ENCODE peak calls at places on chromosomes 2 and 18, in nine cellular contexts. One of them, this sample, is unnamed.

GRCh38 chr2:110869472-110870446 is 137.4 kb downstream of the ACOXL start:
- DNase-seq in coronary artery: no peak
- DNase-seq in MM.1S: no peak
- DNase-seq in retinal pigment epithelial cell: peak
- DNase-seq in GM06990: no peak
- DNase-seq in IMR-90: peak
- DNase-seq in endothelial cell of umbilical vein: no peak
- DNase-seq in body of pancreas: peak
- DNase-seq in left lung: no peak
- DNase-seq in this sample: peak

GRCh38 chr2:39730685-39731302 is 48.3 kb downstream of the THUMPD2 start:
- DNase-seq in coronary artery: no peak
- DNase-seq in MM.1S: peak
- DNase-seq in retinal pigment epithelial cell: no peak
- DNase-seq in GM06990: no peak
- DNase-seq in IMR-90: peak
- DNase-seq in endothelial cell of umbilical vein: peak
- DNase-seq in body of pancreas: no peak
- DNase-seq in left lung: no peak
- DNase-seq in this sample: peak

GRCh38 chr2:45790157-45790723 is 138.8 kb downstream of the PRKCE start:
- DNase-seq in coronary artery: no peak
- DNase-seq in MM.1S: no peak
- DNase-seq in retinal pigment epithelial cell: no peak
- DNase-seq in GM06990: no peak
- DNase-seq in IMR-90: no peak
- DNase-seq in endothelial cell of umbilical vein: peak
- DNase-seq in body of pancreas: no peak
- DNase-seq in left lung: no peak
- DNase-seq in this sample: no peak

GRCh38 chr2:233084488-233084887 is 24.3 kb downstream of the INPP5D start:
- DNase-seq in coronary artery: peak
- DNase-seq in MM.1S: peak
- DNase-seq in retinal pigment epithelial cell: no peak
- DNase-seq in GM06990: peak
- DNase-seq in IMR-90: no peak
- DNase-seq in endothelial cell of umbilical vein: peak
- DNase-seq in body of pancreas: peak
- DNase-seq in left lung: peak
- DNase-seq in this sample: no peak

GRCh38 chr2:68964282-68964681 is 10.2 kb upstream of the GKN1 start:
- DNase-seq in coronary artery: no peak
- DNase-seq in MM.1S: no peak
- DNase-seq in retinal pigment epithelial cell: no peak
- DNase-seq in GM06990: no peak
- DNase-seq in IMR-90: no peak
- DNase-seq in endothelial cell of umbilical vein: no peak
- DNase-seq in body of pancreas: no peak
- DNase-seq in left lung: no peak
- DNase-seq in this sample: no peak

GRCh38 chr2:64857581-64858471 is 131.4 kb upstream of the SLC1A4 start:
- DNase-seq in coronary artery: peak
- DNase-seq in MM.1S: no peak
- DNase-seq in retinal pigment epithelial cell: no peak
- DNase-seq in GM06990: no peak
- DNase-seq in IMR-90: peak
- DNase-seq in endothelial cell of umbilical vein: no peak
- DNase-seq in body of pancreas: peak
- DNase-seq in left lung: no peak
- DNase-seq in this sample: peak

GRCh38 chr2:71609958-71610357 is 156.6 kb downstream of the DYSF start:
- DNase-seq in coronary artery: no peak
- DNase-seq in MM.1S: peak
- DNase-seq in retinal pigment epithelial cell: no peak
- DNase-seq in GM06990: no peak
- DNase-seq in IMR-90: peak
- DNase-seq in endothelial cell of umbilical vein: peak
- DNase-seq in body of pancreas: no peak
- DNase-seq in left lung: no peak
- DNase-seq in this sample: peak

GRCh38 chr2:174729797-174730529 is 34.3 kb downstream of the CHRNA1 start:
- DNase-seq in coronary artery: no peak
- DNase-seq in MM.1S: no peak
- DNase-seq in retinal pigment epithelial cell: no peak
- DNase-seq in GM06990: no peak
- DNase-seq in IMR-90: peak
- DNase-seq in endothelial cell of umbilical vein: peak
- DNase-seq in body of pancreas: no peak
- DNase-seq in left lung: no peak
- DNase-seq in this sample: peak

GRCh38 chr2:9331704-9332103 is 91.6 kb downstream of the ITGB1BP1 start:
- DNase-seq in coronary artery: no peak
- DNase-seq in MM.1S: no peak
- DNase-seq in retinal pigment epithelial cell: no peak
- DNase-seq in GM06990: no peak
- DNase-seq in IMR-90: peak
- DNase-seq in endothelial cell of umbilical vein: no peak
- DNase-seq in body of pancreas: no peak
- DNase-seq in left lung: no peak
- DNase-seq in this sample: peak

GRCh38 chr18:23664674-23665073 is 2.0 kb upstream of the ANKRD29 start:
- DNase-seq in coronary artery: no peak
- DNase-seq in MM.1S: no peak
- DNase-seq in retinal pigment epithelial cell: no peak
- DNase-seq in GM06990: no peak
- DNase-seq in IMR-90: peak
- DNase-seq in endothelial cell of umbilical vein: no peak
- DNase-seq in body of pancreas: no peak
- DNase-seq in left lung: no peak
- DNase-seq in this sample: no peak

GRCh38 chr2:104429978-104430740 is 423.8 kb upstream of the POU3F3 start:
- DNase-seq in coronary artery: no peak
- DNase-seq in MM.1S: no peak
- DNase-seq in retinal pigment epithelial cell: no peak
- DNase-seq in GM06990: no peak
- DNase-seq in IMR-90: no peak
- DNase-seq in endothelial cell of umbilical vein: no peak
- DNase-seq in body of pancreas: no peak
- DNase-seq in left lung: no peak
- DNase-seq in this sample: no peak

GRCh38 chr2:232781765-232782164 is 5.4 kb upstream of the KCNJ13 start:
- DNase-seq in coronary artery: no peak
- DNase-seq in MM.1S: peak
- DNase-seq in retinal pigment epithelial cell: peak
- DNase-seq in GM06990: peak
- DNase-seq in IMR-90: peak
- DNase-seq in endothelial cell of umbilical vein: peak
- DNase-seq in body of pancreas: peak
- DNase-seq in left lung: no peak
- DNase-seq in this sample: peak

GRCh38 chr2:52115750-52116149 is 1083.8 kb upstream of the NRXN1 start:
- DNase-seq in coronary artery: no peak
- DNase-seq in MM.1S: no peak
- DNase-seq in retinal pigment epithelial cell: no peak
- DNase-seq in GM06990: no peak
- DNase-seq in IMR-90: no peak
- DNase-seq in endothelial cell of umbilical vein: no peak
- DNase-seq in body of pancreas: no peak
- DNase-seq in left lung: no peak
- DNase-seq in this sample: no peak

GRCh38 chr2:14826518-14826917 is 194.0 kb downstream of the LRATD1 start:
- DNase-seq in coronary artery: no peak
- DNase-seq in MM.1S: no peak
- DNase-seq in retinal pigment epithelial cell: no peak
- DNase-seq in GM06990: no peak
- DNase-seq in IMR-90: no peak
- DNase-seq in endothelial cell of umbilical vein: no peak
- DNase-seq in body of pancreas: no peak
- DNase-seq in left lung: no peak
- DNase-seq in this sample: no peak

GRCh38 chr2:18311413-18311812 is 249.0 kb downstream of the RDH14 start:
- DNase-seq in coronary artery: no peak
- DNase-seq in MM.1S: no peak
- DNase-seq in retinal pigment epithelial cell: no peak
- DNase-seq in GM06990: no peak
- DNase-seq in IMR-90: peak
- DNase-seq in endothelial cell of umbilical vein: no peak
- DNase-seq in body of pancreas: no peak
- DNase-seq in left lung: no peak
- DNase-seq in this sample: no peak

GRCh38 chr18:3623769-3624545 is 174.0 kb downstream of the TGIF1 start:
- DNase-seq in coronary artery: peak
- DNase-seq in MM.1S: no peak
- DNase-seq in retinal pigment epithelial cell: peak
- DNase-seq in GM06990: no peak
- DNase-seq in IMR-90: peak
- DNase-seq in endothelial cell of umbilical vein: peak
- DNase-seq in body of pancreas: peak
- DNase-seq in left lung: peak
- DNase-seq in this sample: peak

GRCh38 chr2:134027980-134028379 is 225.9 kb upstream of the MGAT5 start:
- DNase-seq in coronary artery: no peak
- DNase-seq in MM.1S: no peak
- DNase-seq in retinal pigment epithelial cell: no peak
- DNase-seq in GM06990: no peak
- DNase-seq in IMR-90: no peak
- DNase-seq in endothelial cell of umbilical vein: no peak
- DNase-seq in body of pancreas: peak
- DNase-seq in left lung: no peak
- DNase-seq in this sample: no peak
- H3K4me3 ChIP-seq in coronary artery: peak
- H3K4me3 ChIP-seq in MM.1S: no peak
- H3K4me3 ChIP-seq in retinal pigment epithelial cell: no peak
- H3K4me3 ChIP-seq in GM06990: no peak
- H3K4me3 ChIP-seq in IMR-90: no peak
- H3K4me3 ChIP-seq in endothelial cell of umbilical vein: no peak
- H3K4me3 ChIP-seq in body of pancreas: no peak
- H3K4me3 ChIP-seq in left lung: peak
- H3K4me3 ChIP-seq in this sample: no peak

DNA sequence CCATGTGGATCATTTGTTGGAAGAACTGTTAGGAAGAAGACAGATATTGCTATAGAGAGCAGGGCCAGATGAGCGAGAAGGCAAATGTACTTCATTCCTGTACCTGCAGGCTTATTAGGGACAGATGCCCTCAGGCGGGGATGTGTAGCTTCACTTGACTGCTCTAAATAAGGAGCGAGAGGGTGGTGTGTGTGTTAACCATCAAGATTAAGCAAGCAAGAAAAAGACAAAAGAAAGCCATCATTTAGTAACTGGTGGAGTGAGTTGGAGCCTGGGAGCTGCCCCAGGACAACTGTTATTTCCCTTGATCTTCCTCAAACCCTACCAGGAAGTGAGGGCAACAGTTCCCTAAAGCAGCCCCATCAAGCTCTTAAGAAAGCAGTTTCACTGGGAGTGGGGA is 36.5 kb downstream of the NEDD4L start:
- DNase-seq in coronary artery: no peak
- DNase-seq in MM.1S: no peak
- DNase-seq in retinal pigment epithelial cell: no peak
- DNase-seq in GM06990: no peak
- DNase-seq in IMR-90: no peak
- DNase-seq in endothelial cell of umbilical vein: no peak
- DNase-seq in body of pancreas: no peak
- DNase-seq in left lung: no peak
- DNase-seq in this sample: no peak
- TF ChIP-seq CTCF in coronary artery: no peak
- TF ChIP-seq CTCF in MM.1S: no peak
- TF ChIP-seq CTCF in retinal pigment epithelial cell: no peak
- TF ChIP-seq CTCF in GM06990: no peak
- TF ChIP-seq CTCF in IMR-90: no peak
- TF ChIP-seq CTCF in endothelial cell of umbilical vein: no peak
- TF ChIP-seq CTCF in body of pancreas: no peak
- TF ChIP-seq CTCF in left lung: no peak
- TF ChIP-seq CTCF in this sample: no peak

DNA sequence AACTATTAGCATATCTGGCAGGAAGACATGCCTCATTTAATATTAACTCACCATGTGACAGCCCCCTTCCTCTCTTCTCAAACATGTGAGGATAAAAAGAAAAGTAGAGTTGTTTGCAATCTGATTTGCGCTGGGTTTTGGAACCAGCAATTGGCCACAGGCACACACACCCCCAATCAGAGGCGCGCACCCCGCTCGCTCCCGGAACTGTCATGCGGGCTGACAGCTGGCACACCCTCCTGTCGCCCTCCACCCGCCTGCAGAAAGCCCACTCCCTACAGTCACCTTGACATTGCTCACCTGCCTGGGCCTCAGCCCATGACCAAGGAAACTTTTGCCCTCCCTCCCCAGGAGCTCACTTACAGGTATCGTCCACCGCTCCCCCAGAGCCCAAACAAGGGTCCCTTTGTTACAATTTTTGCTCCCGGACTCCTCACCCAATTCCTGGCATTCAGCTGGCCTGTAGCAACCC is 1.1 kb downstream of the COBLL1 start:
- DNase-seq in coronary artery: peak
- DNase-seq in MM.1S: peak
- DNase-seq in retinal pigment epithelial cell: no peak
- DNase-seq in GM06990: peak
- DNase-seq in IMR-90: no peak
- DNase-seq in endothelial cell of umbilical vein: peak
- DNase-seq in body of pancreas: peak
- DNase-seq in left lung: peak
- DNase-seq in this sample: peak
- H3K4me3 ChIP-seq in coronary artery: peak
- H3K4me3 ChIP-seq in MM.1S: peak
- H3K4me3 ChIP-seq in retinal pigment epithelial cell: peak
- H3K4me3 ChIP-seq in GM06990: no peak
- H3K4me3 ChIP-seq in IMR-90: peak
- H3K4me3 ChIP-seq in endothelial cell of umbilical vein: peak
- H3K4me3 ChIP-seq in body of pancreas: peak
- H3K4me3 ChIP-seq in left lung: peak
- H3K4me3 ChIP-seq in this sample: peak

DNA sequence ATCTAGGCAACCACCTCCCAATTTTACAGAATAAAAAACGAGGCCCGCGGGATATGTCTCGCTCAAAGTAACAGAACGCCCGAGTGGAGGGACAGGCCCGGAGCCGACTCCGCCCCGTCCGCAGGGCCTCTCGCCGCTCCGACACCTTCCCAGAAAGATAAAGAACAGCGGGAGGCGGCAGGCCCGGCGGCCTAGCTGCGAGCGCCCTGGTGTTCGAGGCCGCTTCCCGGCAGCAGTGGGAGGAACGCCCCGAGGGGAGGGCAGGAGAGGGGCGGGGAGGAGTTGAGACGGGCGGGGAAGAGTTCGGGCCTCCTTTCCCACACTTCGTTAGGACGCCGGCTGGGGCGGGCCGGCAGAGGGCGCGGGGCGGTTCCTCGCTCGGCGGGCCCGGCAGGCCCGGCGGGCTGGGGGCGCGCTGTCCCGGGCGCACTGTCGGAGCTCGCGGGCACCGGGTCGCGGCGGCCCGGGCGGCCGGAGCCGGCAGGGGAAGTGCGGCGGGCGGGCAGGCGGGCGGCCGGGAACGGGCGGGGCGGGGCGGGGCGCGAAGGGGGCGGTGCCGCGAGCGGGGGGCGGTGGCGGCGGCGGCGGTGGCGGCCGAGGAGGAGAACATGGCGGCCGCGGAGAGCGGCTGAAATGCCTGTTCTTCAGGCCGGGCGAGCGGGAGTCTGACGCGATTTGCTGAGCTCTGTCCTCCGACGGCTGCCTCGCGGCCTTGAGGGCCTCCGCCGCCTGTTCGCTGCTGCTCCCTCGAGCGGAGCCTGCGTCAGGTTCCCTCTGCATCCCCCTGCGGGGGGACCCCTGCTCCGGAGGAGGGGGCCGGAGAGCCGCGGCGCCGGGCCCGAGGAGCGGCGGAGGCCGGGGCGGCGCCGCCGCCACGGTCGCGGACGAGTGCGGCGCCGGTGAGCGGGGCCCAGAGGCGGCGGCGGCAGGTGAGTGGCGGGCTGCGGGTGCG is at the start of gene NCOA1:
- DNase-seq in coronary artery: peak
- DNase-seq in MM.1S: peak
- DNase-seq in retinal pigment epithelial cell: no peak
- DNase-seq in GM06990: peak
- DNase-seq in IMR-90: peak
- DNase-seq in endothelial cell of umbilical vein: peak
- DNase-seq in body of pancreas: peak
- DNase-seq in left lung: peak
- DNase-seq in this sample: peak
- TF ChIP-seq CTCF in coronary artery: no peak
- TF ChIP-seq CTCF in MM.1S: no peak
- TF ChIP-seq CTCF in retinal pigment epithelial cell: peak
- TF ChIP-seq CTCF in GM06990: peak
- TF ChIP-seq CTCF in IMR-90: peak
- TF ChIP-seq CTCF in endothelial cell of umbilical vein: peak
- TF ChIP-seq CTCF in body of pancreas: peak
- TF ChIP-seq CTCF in left lung: no peak
- TF ChIP-seq CTCF in this sample: peak